ENCODE peak calls at places on chromosomes 3 and 15, in five cellular contexts. F is thoracic aorta, A is GM12878, J is ovary, W is foreskin fibroblast. B is an unnamed sample.

GRCh38 chr15:31296304-31297220 is 30.1 kb upstream of the KLF13 start:
- DNase-seq in F (no peak), A (no peak), J (no peak), W (no peak), B (no peak)

GRCh38 chr3:54954019-54954418 is 26.2 kb upstream of the LRTM1 start:
- DNase-seq in F (no peak), A (no peak), J (no peak), W (peak), B (no peak)

GRCh38 chr15:67824900-67825879 is at the start of gene SKOR1:
- DNase-seq in F (no peak), A (no peak), J (no peak), W (peak), B (no peak)

GRCh38 chr3:45980819-45981218 is 14.8 kb downstream of the FYCO1 start:
- DNase-seq in F (no peak), A (no peak), J (no peak), W (no peak), B (no peak)

GRCh38 chr3:104909721-104910120 is 457.0 kb upstream of the ALCAM start:
- DNase-seq in F (no peak), A (no peak), J (no peak), W (peak), B (no peak)

GRCh38 chr3:13405614-13406013 is 14.5 kb downstream of the NUP210 start:
- DNase-seq in F (no peak), A (no peak), J (no peak), W (no peak), B (no peak)

GRCh38 chr15:57263520-57263919 is 112.8 kb upstream of the CGNL1 start:
- DNase-seq in F (no peak), A (no peak), J (no peak), W (no peak), B (no peak)

GRCh38 chr3:172198428-172198827 is 159.1 kb downstream of the FNDC3B start:
- DNase-seq in F (no peak), A (no peak), J (no peak), W (no peak), B (no peak)

GRCh38 chr3:133880287-133880686 is 15.4 kb downstream of the RAB6B start:
- DNase-seq in F (no peak), A (no peak), J (no peak), W (no peak), B (no peak)

GRCh38 chr3:115766587-115767492 is 143.5 kb downstream of the GAP43 start:
- DNase-seq in F (no peak), A (no peak), J (no peak), W (peak), B (no peak)

GRCh38 chr3:122996038-122996580 is 31.5 kb downstream of the SEMA5B start:
- DNase-seq in F (no peak), A (no peak), J (no peak), W (no peak), B (peak)

GRCh38 chr15:60038111-60038521 is 34.0 kb downstream of the FOXB1 start:
- DNase-seq in F (no peak), A (no peak), J (no peak), W (no peak), B (no peak)

GRCh38 chr3:136343873-136344281 is 93.7 kb downstream of the PCCB start:
- DNase-seq in F (peak), A (no peak), J (peak), W (peak), B (peak)

GRCh38 chr3:45793482-45794176 is 2.7 kb downstream of the SLC6A20 start:
- DNase-seq in F (no peak), A (no peak), J (no peak), W (no peak), B (no peak)

GRCh38 chr3:10553586-10554235 is 48.3 kb upstream of the ATP2B2 start:
- DNase-seq in F (no peak), A (no peak), J (no peak), W (no peak), B (no peak)

GRCh38 chr3:126320517-126321293 is 36.5 kb downstream of the KLF15 start:
- DNase-seq in F (no peak), A (no peak), J (no peak), W (no peak), B (peak)

GRCh38 chr15:65326109-65326508 is 21.6 kb downstream of the RNU5B-1 start:
- DNase-seq in F (no peak), A (no peak), J (peak), W (peak), B (no peak)

GRCh38 chr3:56981445-56982230 is 78.8 kb upstream of the SPATA12 start:
- DNase-seq in F (no peak), A (no peak), J (no peak), W (no peak), B (no peak)

GRCh38 chr3:11156026-11156410 is 1.7 kb downstream of the HRH1 start:
- DNase-seq in F (no peak), A (no peak), J (no peak), W (no peak), B (peak)

GRCh38 chr15:28005004-28005527 is 94.0 kb downstream of the OCA2 start:
- DNase-seq in F (no peak), A (no peak), J (no peak), W (no peak), B (no peak)

GRCh38 chr3:196631655-196632032 is 7.8 kb upstream of the NRROS start:
- DNase-seq in F (no peak), A (no peak), J (no peak), W (peak), B (no peak)

GRCh38 chr3:40873456-40873855 is 325.8 kb upstream of the CTNNB1 start:
- DNase-seq in F (no peak), A (no peak), J (no peak), W (no peak), B (no peak)

GRCh38 chr15:61839541-61839940 is 220.7 kb downstream of the VPS13C start:
- DNase-seq in F (no peak), A (no peak), J (no peak), W (no peak), B (no peak)

GRCh38 chr15:65156692-65157091 is 23.1 kb upstream of the PDCD7 start:
- DNase-seq in F (no peak), A (no peak), J (no peak), W (no peak), B (no peak)

GRCh38 chr15:75207618-75208500 is 6.2 kb downstream of the C15orf39 start:
- DNase-seq in F (no peak), A (no peak), J (no peak), W (no peak), B (no peak)

GRCh38 chr15:63905558-63906265 is 72.0 kb upstream of the HERC1 start:
- DNase-seq in F (no peak), A (no peak), J (no peak), W (no peak), B (peak)

GRCh38 chr15:99106417-99107220 is 1.7 kb downstream of the SYNM start:
- DNase-seq in F (no peak), A (no peak), J (peak), W (peak), B (peak)

GRCh38 chr3:133246119-133246518 is 153.7 kb upstream of the BFSP2 start:
- DNase-seq in F (no peak), A (no peak), J (no peak), W (no peak), B (no peak)

GRCh38 chr3:43872901-43873300 is 182.2 kb downstream of the ABHD5 start:
- DNase-seq in F (no peak), A (no peak), J (no peak), W (peak), B (no peak)

GRCh38 chr3:158102219-158102612 is 4.0 kb downstream of the SHOX2 start:
- DNase-seq in F (no peak), A (no peak), J (no peak), W (peak), B (no peak)

GRCh38 chr3:99753268-99753975 is 64.2 kb upstream of the CMSS1 start:
- DNase-seq in F (no peak), A (peak), J (peak), W (peak), B (no peak)

GRCh38 chr3:99751649-99752048 is 66.0 kb upstream of the CMSS1 start:
- DNase-seq in F (no peak), A (no peak), J (no peak), W (peak), B (no peak)

DNA sequence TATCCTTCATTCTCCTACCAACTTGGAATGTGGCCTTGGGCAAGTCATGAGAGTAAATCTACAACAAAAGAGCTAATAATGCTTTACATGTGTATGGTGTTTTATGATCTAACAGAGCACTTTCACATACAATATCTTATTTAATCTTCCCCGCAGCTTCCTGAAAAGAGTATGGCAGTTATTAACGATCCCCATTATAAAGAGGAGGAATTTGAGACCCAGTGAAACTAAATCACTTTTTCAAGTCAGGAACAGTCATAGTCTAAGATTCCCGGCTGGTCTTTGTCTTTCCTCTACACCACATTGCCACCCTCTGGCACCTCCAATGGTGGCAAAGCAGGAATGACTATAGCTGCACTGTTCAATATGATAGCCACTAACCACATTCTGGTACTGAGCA is 69.7 kb upstream of the CMSS1 start:
- DNase-seq in F (no peak), A (no peak), J (no peak), W (peak), B (no peak)
- TF ChIP-seq CTCF in F (peak), A (no peak), J (no peak), W (peak), B (peak)

GRCh38 chr3:112116777-112117186 is 16.3 kb downstream of the GCSAM start:
- DNase-seq in F (no peak), A (no peak), J (no peak), W (no peak), B (no peak)

GRCh38 chr3:112119686-112120484 is 13.2 kb downstream of the GCSAM start:
- DNase-seq in F (no peak), A (no peak), J (no peak), W (no peak), B (no peak)

GRCh38 chr3:112115806-112116383 is 17.2 kb downstream of the GCSAM start:
- DNase-seq in F (no peak), A (no peak), J (no peak), W (no peak), B (no peak)

GRCh38 chr3:112117415-112117814 is 15.6 kb downstream of the GCSAM start:
- DNase-seq in F (no peak), A (no peak), J (no peak), W (no peak), B (no peak)

GRCh38 chr3:112117826-112118571 is 15.0 kb downstream of the GCSAM start:
- DNase-seq in F (no peak), A (no peak), J (no peak), W (no peak), B (peak)
- TF ChIP-seq CTCF in F (no peak), A (peak), J (no peak), W (no peak), B (no peak)

GRCh38 chr3:163490119-163490518 is 1588.2 kb downstream of the SI start:
- DNase-seq in F (no peak), A (no peak), J (no peak), W (peak), B (no peak)
- TF ChIP-seq CTCF in F (peak), A (peak), J (no peak), W (peak), B (peak)

DNA sequence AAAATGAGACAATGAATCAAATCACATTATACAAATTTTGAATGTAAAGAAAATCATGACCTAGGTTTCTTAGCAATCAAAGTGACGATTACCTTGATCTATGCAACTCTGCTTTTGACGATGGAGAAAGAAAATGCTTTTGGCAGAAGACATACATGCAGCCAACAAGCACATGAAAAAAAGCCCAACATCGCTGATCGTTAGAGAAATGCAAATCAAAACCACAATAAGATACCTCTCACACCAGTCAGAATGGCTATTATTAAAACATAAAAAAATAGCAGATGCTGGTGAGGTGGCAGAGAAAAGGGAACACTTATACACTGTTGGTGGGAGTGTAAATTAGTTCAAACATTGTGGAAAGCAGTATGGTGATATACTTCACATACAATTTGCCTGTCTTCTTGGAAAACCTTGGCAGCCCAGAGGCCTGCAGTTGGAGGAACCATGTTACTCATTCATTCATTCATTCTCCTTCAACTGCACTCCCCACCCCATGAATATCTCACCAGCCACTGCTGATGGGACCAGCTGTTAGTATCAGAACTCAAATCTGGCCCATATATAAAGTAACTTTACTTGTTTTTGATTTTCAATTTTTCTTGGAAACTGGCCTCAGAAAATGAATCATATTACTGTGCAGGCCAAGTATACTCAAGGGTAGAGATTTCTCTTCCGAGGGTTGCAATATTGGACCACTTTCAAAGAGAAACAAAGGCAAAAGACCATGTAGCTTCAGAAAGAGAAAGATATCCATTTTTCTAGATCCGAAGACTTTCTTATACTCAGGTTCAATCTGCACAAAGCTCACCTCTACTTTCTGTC is 358.6 kb upstream of the ARHGEF26 start:
- DNase-seq in F (no peak), A (no peak), J (no peak), W (no peak), B (no peak)
- TF ChIP-seq CTCF in F (no peak), A (no peak), J (no peak), W (no peak), B (no peak)

GRCh38 chr3:156106721-156107373 is 13.5 kb upstream of the KCNAB1 start:
- DNase-seq in F (no peak), A (no peak), J (no peak), W (no peak), B (no peak)
- TF ChIP-seq CTCF in F (no peak), A (no peak), J (no peak), W (no peak), B (no peak)

DNA sequence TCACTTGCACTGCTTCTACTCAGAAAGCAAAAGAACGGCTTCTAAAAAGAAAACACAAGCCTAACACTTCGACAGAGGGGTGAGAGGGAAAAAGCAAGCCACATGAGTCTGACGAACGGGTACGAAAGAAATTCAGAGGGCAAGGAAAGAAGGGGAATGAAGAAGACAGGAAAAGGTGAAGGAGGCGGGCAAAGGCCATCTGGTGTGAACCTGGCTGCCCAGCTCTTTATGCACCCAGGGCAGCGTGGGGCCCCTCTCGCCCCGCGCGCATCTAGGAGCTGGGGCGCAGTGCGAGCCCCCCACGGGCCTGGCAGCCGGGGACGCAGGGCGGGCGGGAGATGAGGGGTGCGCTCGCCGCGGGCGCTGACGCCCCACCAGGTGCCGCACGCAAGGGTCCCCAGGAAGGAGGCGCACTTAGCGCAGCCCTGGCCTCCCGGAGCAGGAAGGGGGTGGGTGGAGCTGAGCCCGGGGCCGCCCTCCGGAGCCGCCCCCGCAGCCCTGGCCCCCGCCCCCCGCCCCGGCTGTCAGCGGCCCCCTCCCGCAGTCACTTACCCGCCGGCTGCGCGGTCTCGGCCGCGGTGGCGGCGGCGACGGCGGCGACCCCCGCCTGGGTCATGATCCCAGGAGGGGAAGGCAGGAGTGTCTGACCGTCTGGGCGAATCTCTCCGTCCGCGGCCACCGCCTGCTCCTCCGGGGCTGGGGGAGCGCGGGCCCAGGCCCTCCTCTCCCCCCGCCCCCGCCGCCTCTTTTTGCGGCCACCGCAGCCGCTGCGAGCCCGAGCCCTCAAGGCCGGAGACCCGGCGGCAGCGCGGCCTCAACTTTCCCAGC is at the start of gene USF3:
- DNase-seq in F (no peak), A (peak), J (peak), W (peak), B (peak)
- TF ChIP-seq CTCF in F (no peak), A (peak), J (peak), W (no peak), B (no peak)

GRCh38 chr15:51735611-51736010 is 1.8 kb downstream of the LYSMD2 start:
- DNase-seq in F (no peak), A (no peak), J (no peak), W (no peak), B (no peak)
- TF ChIP-seq CTCF in F (no peak), A (no peak), J (no peak), W (no peak), B (no peak)

DNA sequence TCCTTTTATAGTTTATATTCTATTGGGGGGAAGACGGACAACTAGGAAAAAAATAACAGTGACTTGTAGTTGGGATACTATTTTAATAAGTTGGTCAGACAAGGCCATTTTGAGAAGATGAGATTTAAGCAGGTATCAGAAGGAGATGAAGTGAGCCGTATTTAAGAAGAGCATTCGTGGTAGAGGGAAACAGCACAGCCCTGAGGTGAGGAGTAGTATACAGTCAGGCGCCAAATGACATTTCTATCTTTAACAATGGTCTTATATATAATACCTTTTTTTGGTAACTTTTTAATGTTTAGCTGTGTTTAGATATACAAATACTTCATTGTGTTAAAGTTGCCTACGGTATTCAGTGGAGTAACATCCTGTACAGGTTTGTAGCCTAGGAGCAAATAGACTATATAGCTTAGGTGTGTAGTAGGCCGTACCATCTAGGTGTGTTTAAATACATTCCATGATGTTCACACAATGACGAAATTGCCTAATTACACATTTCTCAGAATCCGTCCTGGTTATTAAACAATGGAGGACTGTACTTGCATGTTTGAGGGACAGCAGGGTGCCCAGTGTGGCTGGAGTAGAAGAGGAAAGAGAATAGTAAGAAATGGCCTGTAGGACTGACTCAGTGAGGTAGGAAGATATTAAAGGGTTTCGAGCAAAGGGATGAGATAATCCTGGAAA is 1.6 kb downstream of the NKTR start:
- DNase-seq in F (no peak), A (no peak), J (no peak), W (peak), B (no peak)
- TF ChIP-seq CTCF in F (no peak), A (peak), J (no peak), W (no peak), B (no peak)

GRCh38 chr3:71162221-71162620 is 421.3 kb downstream of the FOXP1 start:
- DNase-seq in F (no peak), A (no peak), J (no peak), W (no peak), B (no peak)
- TF ChIP-seq CTCF in F (no peak), A (no peak), J (no peak), W (no peak), B (no peak)

GRCh38 chr3:150521458-150521857 is 24.8 kb downstream of the SERP1 start:
- DNase-seq in F (no peak), A (no peak), J (no peak), W (peak), B (no peak)
- TF ChIP-seq CTCF in F (no peak), A (no peak), J (no peak), W (no peak), B (no peak)